ENCODE peak calls at places on chromosomes 16 and 17, in seven cellular contexts. Y, G, A, D, X, L and M are unnamed samples.

GRCh38 chr16:50282010-50282538 is 15.7 kb downstream of the ADCY7 start:
- DNase-seq in X (no peak), A (peak), G (no peak), Y (peak), L (no peak), D (peak), M (peak)

GRCh38 chr17:1919206-1919605 is 89.4 kb downstream of the RPA1 start:
- DNase-seq in D (no peak), G (no peak), Y (no peak), L (no peak), A (no peak), X (no peak), M (no peak)

GRCh38 chr17:51807460-51807859 is 351.1 kb downstream of the CA10 start:
- DNase-seq in A (no peak), X (no peak), L (no peak), D (no peak), Y (no peak), G (no peak), M (no peak)

GRCh38 chr17:63434951-63435571 is 11.0 kb downstream of the CYB561 start:
- DNase-seq in D (peak), L (peak), A (peak), G (no peak), X (no peak), Y (peak), M (peak)

GRCh38 chr17:2347805-2348685 is 10.7 kb downstream of the SGSM2 start:
- DNase-seq in D (no peak), L (no peak), G (no peak), X (no peak), Y (no peak), A (no peak), M (no peak)

GRCh38 chr17:51371732-51372151 is 111.4 kb downstream of the UTP18 start:
- DNase-seq in L (peak), X (no peak), G (peak), Y (peak), A (peak), D (no peak), M (peak)

GRCh38 chr16:81738831-81739496 is 40.1 kb upstream of the PLCG2 start:
- DNase-seq in G (no peak), D (peak), L (no peak), A (peak), X (no peak), Y (no peak), M (no peak)

GRCh38 chr17:72139213-72139612 is 18.4 kb downstream of the SOX9 start:
- DNase-seq in Y (no peak), L (no peak), A (no peak), X (no peak), G (no peak), D (no peak), M (no peak)

GRCh38 chr17:51860934-51861561 is 297.5 kb downstream of the CA10 start:
- DNase-seq in D (no peak), X (peak), G (peak), Y (no peak), L (peak), A (peak), M (no peak)

GRCh38 chr17:64073771-64074703 is 53.6 kb upstream of the ICAM2 start:
- DNase-seq in D (no peak), A (peak), Y (no peak), G (peak), X (no peak), L (no peak), M (no peak)

GRCh38 chr17:410674-411401 is 58.2 kb upstream of the RPH3AL start:
- DNase-seq in X (no peak), G (no peak), A (no peak), Y (peak), L (peak), D (no peak), M (peak)

GRCh38 chr17:1490643-1491405 is 1.7 kb downstream of the MYO1C start:
- DNase-seq in G (peak), L (peak), X (no peak), Y (peak), D (peak), A (peak), M (peak)

GRCh38 chr16:49701867-49702494 is 153.9 kb downstream of the ZNF423 start:
- DNase-seq in A (no peak), L (no peak), D (peak), G (peak), X (no peak), Y (no peak), M (no peak)